ENCODE peak calls at places on chromosomes 3 and 15, in nine cellular contexts. B is endodermal cell; I is T-helper 1 cell; X is aorta; U is LoVo; E is SJSA1; D is brain microvascular endothelial cell; Z is stimulated activated CD4-positive, alpha-beta T cell treated with anti-CD3 and anti-CD28 coated beads, Interleukin-4, amount 100 ng/mL, for 24 hours; P is GM03348. K is an unnamed sample.

GRCh38 chr15:90706394-90707327 is 10.5 kb upstream of the BLM start:
- DNase-seq in B (no peak), I (no peak), X (no peak), U (no peak), E (no peak), D (no peak), Z (no peak), P (no peak), K (no peak)

GRCh38 chr3:194086251-194087075 is 49.5 kb upstream of the HES1 start:
- DNase-seq in B (peak), I (no peak), X (no peak), U (no peak), E (peak), D (peak), Z (no peak), P (no peak), K (peak)

GRCh38 chr3:128271536-128272332 is 118.5 kb downstream of the EEFSEC start:
- DNase-seq in B (peak), I (no peak), X (no peak), U (no peak), E (no peak), D (no peak), Z (no peak), P (no peak), K (no peak)

GRCh38 chr15:64464271-64465005 is 4.1 kb downstream of the ZNF609 start:
- DNase-seq in B (no peak), I (no peak), X (no peak), U (no peak), E (no peak), D (no peak), Z (no peak), P (peak), K (no peak)

GRCh38 chr3:85867072-85867471 is 908.3 kb downstream of the CADM2 start:
- DNase-seq in B (no peak), I (no peak), X (no peak), U (no peak), E (no peak), D (no peak), Z (no peak), P (no peak), K (no peak)

GRCh38 chr15:45641374-45641778 is 6.5 kb downstream of the SQOR start:
- DNase-seq in B (no peak), I (no peak), X (no peak), U (peak), E (no peak), D (peak), Z (no peak), P (peak), K (peak)

GRCh38 chr3:38950585-38950984 is 101.2 kb downstream of the SCN11A start:
- DNase-seq in B (no peak), I (no peak), X (no peak), U (no peak), E (no peak), D (no peak), Z (no peak), P (no peak), K (no peak)

GRCh38 chr3:52302426-52303185 is 13.5 kb upstream of the DNAH1 start:
- DNase-seq in B (no peak), I (no peak), X (no peak), U (no peak), E (no peak), D (no peak), Z (no peak), P (no peak), K (no peak)

GRCh38 chr3:53702776-53703175 is 143.4 kb downstream of the CHDH start:
- DNase-seq in B (no peak), I (no peak), X (no peak), U (no peak), E (no peak), D (no peak), Z (no peak), P (no peak), K (no peak)

GRCh38 chr15:84810073-84810840 is 6.9 kb upstream of the ALPK3 start:
- DNase-seq in B (peak), I (no peak), X (no peak), U (no peak), E (no peak), D (no peak), Z (no peak), P (peak), K (no peak)